ENCODE peak calls at places on chromosomes 5 and 9, in seven cellular contexts. F is AG09309, G is thyroid gland, J is WERI-Rb-1, D is brain microvascular endothelial cell, Z is NB4, H is dorsolateral prefrontal cortex. T is an unnamed sample.

GRCh38 chr9:7533376-7534090 is 266.0 kb downstream of the DMAC1 start:
- DNase-seq in F (no peak), G (no peak), J (no peak), D (no peak), Z (no peak), H (no peak), T (no peak)

GRCh38 chr5:180637962-180638680 is 11.3 kb downstream of the FLT4 start:
- DNase-seq in F (no peak), G (no peak), J (no peak), D (no peak), Z (no peak), H (peak; percentile 28), T (no peak)

GRCh38 chr5:80937591-80937990 is 22.6 kb upstream of the RASGRF2 start:
- DNase-seq in F (no peak), G (no peak), J (no peak), D (peak; percentile 5), Z (no peak), H (no peak), T (no peak)

GRCh38 chr9:108673386-108673785 is 182.4 kb downstream of the ACTL7B start:
- DNase-seq in F (no peak), G (no peak), J (no peak), D (peak; percentile 5), Z (no peak), H (no peak), T (no peak)

GRCh38 chr5:8729437-8729836 is 816.4 kb downstream of the SEMA5A start:
- DNase-seq in F (no peak), G (no peak), J (no peak), D (peak; percentile 38), Z (no peak), H (no peak), T (no peak)

GRCh38 chr5:114782869-114783268 is 386.8 kb downstream of the TRIM36 start:
- DNase-seq in F (no peak), G (peak; percentile 62), J (peak; percentile 9), D (no peak), Z (no peak), H (peak; percentile 47), T (no peak)

GRCh38 chr5:107669543-107670027 is 1.2 kb downstream of the EFNA5 start:
- DNase-seq in F (no peak), G (peak; percentile 43), J (peak; percentile 10), D (peak; percentile 22), Z (no peak), H (peak; percentile 52), T (no peak)

GRCh38 chr9:13023498-13023897 is 248.7 kb downstream of the LURAP1L start:
- DNase-seq in F (no peak), G (no peak), J (no peak), D (peak; percentile 34), Z (no peak), H (no peak), T (no peak)

GRCh38 chr9:108182950-108183381 is 672.8 kb downstream of the ACTL7B start:
- DNase-seq in F (peak; percentile 10), G (no peak), J (no peak), D (peak; percentile 19), Z (peak; percentile 51), H (no peak), T (no peak)

DNA sequence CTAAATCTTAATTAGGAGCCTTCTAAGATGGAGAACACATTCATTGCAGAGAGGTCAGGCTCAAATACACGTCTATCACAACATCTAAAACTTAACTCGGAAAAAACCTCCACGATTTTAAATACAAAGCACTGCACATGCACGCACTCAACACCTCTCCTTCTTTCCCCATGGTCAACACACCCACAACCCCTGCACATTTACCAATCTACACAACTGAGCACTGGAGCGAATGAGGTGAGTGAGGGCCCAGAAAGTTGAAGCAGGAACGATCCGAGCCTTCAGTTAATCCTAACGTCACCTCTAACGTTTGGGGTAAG is 278 bp upstream of the NIPSNAP3A start:
- DNase-seq in F (no peak), G (no peak), J (no peak), D (no peak), Z (no peak), H (no peak), T (no peak)
- TF ChIP-seq CTCF in F (no peak), G (no peak), J (no peak), D (no peak), Z (no peak), H (no peak), T (no peak)

GRCh38 chr5:109656829-109657228 is 32.9 kb upstream of the MAN2A1 start:
- DNase-seq in F (peak; percentile 74), G (peak; percentile 14), J (no peak), D (peak; percentile 96), Z (peak; percentile 93), H (no peak), T (peak; percentile 84)

GRCh38 chr5:109654455-109654854 is 35.3 kb upstream of the MAN2A1 start:
- DNase-seq in F (no peak), G (no peak), J (no peak), D (peak; percentile 52), Z (peak; percentile 8), H (no peak), T (no peak)

GRCh38 chr5:109655841-109656240 is 33.9 kb upstream of the MAN2A1 start:
- DNase-seq in F (no peak), G (no peak), J (no peak), D (peak; percentile 16), Z (no peak), H (no peak), T (no peak)

DNA sequence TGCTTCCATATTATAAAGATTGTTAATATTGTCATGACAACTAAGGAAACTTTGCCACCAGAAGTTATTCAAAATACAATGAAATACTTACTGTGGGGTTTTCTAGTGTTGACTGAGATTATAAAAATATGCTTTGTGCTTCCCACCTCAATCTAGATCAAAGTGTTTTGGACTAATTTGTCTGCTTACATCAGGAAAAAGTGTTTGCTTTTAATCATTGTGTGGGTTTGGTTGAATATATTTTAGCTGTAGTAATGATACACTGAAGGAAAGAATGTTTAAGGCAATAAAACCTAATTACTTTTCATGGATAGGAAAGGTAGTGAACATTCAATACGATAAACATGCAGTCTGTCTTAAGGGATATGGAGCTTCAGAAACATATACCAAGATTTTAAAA is 29.8 kb upstream of the MAN2A1 start:
- DNase-seq in F (no peak), G (no peak), J (no peak), D (no peak), Z (no peak), H (no peak), T (no peak)
- H3K4me3 ChIP-seq in F (no peak overlapping the region), G (no peak overlapping the region), J (no peak overlapping the region), D (no peak overlapping the region), Z (no peak overlapping the region), H (no peak overlapping the region), T (no peak overlapping the region)

DNA sequence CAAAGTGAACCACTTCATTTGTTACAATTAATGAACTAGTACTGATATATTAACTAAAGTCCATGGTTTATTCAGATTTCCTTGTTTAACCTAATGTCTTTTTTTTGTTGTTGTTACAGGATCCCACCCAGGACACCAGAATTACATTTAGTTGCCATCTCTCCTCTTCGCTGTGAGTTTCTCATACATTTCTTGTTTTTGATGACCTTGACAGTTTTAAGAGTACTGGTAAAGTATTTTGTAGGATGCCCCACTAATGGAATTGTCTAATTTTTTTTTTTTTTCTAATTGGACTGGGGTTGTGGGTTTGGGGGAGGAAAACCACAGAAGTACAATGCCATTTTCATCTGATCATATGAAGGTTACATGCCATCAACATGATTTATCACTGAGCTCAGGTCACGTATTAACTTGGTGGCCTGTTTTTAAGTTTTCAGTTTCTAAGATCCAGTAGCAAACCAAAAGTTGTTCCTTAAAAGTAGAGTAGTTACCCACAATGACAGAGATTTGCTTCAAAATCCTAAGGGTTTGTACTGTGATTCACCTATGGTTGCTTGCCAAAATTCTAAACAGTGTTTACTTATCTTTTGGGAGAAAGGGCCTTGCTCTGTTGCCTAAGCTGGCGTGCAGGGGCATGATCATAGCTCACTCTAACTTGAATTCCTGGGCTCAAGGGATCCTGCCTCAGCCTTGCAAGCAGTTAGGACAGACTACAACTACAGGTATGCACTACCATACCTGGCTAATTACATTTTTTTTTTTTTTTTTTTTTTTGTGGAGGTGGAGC is 4.5 kb upstream of the OTULIN start:
- DNase-seq in F (peak; percentile 34), G (no peak), J (no peak), D (no peak), Z (no peak), H (no peak), T (no peak)
- TF ChIP-seq CTCF in F (no peak), G (no peak), J (no peak), D (no peak), Z (no peak), H (no peak), T (no peak)

GRCh38 chr5:160469156-160470144 is 47.8 kb downstream of the PTTG1 start:
- DNase-seq in F (no peak), G (no peak), J (no peak), D (peak; percentile 64), Z (peak; percentile 37), H (no peak), T (no peak)
- H3K4me3 ChIP-seq in F (no peak overlapping the region), G (no peak overlapping the region), J (no peak overlapping the region), D (no peak overlapping the region), Z (peak overlapping the region; percentile 84), H (no peak overlapping the region), T (no peak overlapping the region)

GRCh38 chr5:152376871-152377270 is 28.2 kb downstream of the NMUR2 start:
- DNase-seq in F (no peak), G (no peak), J (no peak), D (no peak), Z (no peak), H (no peak), T (no peak)

GRCh38 chr5:152380415-152381123 is 24.5 kb downstream of the NMUR2 start:
- DNase-seq in F (no peak), G (no peak), J (no peak), D (no peak), Z (no peak), H (no peak), T (no peak)

GRCh38 chr5:152374711-152375275 is 30.3 kb downstream of the NMUR2 start:
- DNase-seq in F (no peak), G (no peak), J (no peak), D (no peak), Z (no peak), H (no peak), T (no peak)

GRCh38 chr5:152378730-152379129 is 26.3 kb downstream of the NMUR2 start:
- DNase-seq in F (no peak), G (no peak), J (no peak), D (no peak), Z (no peak), H (no peak), T (no peak)

GRCh38 chr5:152379331-152379730 is 25.7 kb downstream of the NMUR2 start:
- DNase-seq in F (no peak), G (no peak), J (no peak), D (no peak), Z (no peak), H (no peak), T (no peak)
- TF ChIP-seq CTCF in F (no peak), G (no peak), J (no peak), D (no peak), Z (no peak), H (peak; percentile 50), T (no peak)

GRCh38 chr9:96381696-96382095 is 1.8 kb downstream of the SLC35D2 start:
- DNase-seq in F (no peak), G (peak; percentile 61), J (no peak), D (no peak), Z (no peak), H (no peak), T (no peak)
- H3K4me3 ChIP-seq in F (no peak overlapping the region), G (no peak overlapping the region), J (no peak overlapping the region), D (no peak overlapping the region), Z (no peak overlapping the region), H (no peak overlapping the region), T (no peak overlapping the region)

GRCh38 chr9:36991516-36992134 is 42.4 kb downstream of the PAX5 start:
- DNase-seq in F (no peak), G (no peak), J (peak; percentile 61), D (peak; percentile 11), Z (peak; percentile 51), H (no peak), T (no peak)
- TF ChIP-seq CTCF in F (peak; percentile 61), G (no peak), J (peak; percentile 91), D (peak; percentile 81), Z (peak; percentile 44), H (no peak), T (peak; percentile 45)

GRCh38 chr5:156076912-156077311 is 250.1 kb upstream of the SGCD start:
- DNase-seq in F (no peak), G (no peak), J (no peak), D (no peak), Z (no peak), H (no peak), T (no peak)
- H3K4me3 ChIP-seq in F (no peak overlapping the region), G (no peak overlapping the region), J (no peak overlapping the region), D (no peak overlapping the region), Z (no peak overlapping the region), H (no peak overlapping the region), T (no peak overlapping the region)